ENCODE peak calls at places on chromosomes 7 and 10, in seven cellular contexts. A is fibroblast of lung, Q is A549, N is K562, Y is hepatocyte, B is MM.1S, V is HCT116. F is an unnamed sample.

GRCh38 chr10:63641799-63642198 is 120.6 kb downstream of the REEP3 start:
- DNase-seq in A (no peak), Q (no peak), N (no peak), Y (no peak), B (no peak), V (no peak), F (no peak)

GRCh38 chr10:36462194-36462593 is 663.2 kb upstream of the ANKRD30A start:
- DNase-seq in A (peak; percentile 73), Q (no peak), N (no peak), Y (no peak), B (no peak), V (no peak), F (no peak)

GRCh38 chr10:6201511-6201975 is 1.2 kb upstream of the PFKFB3 start:
- DNase-seq in A (peak; percentile 44), Q (peak; percentile 69), N (peak; percentile 51), Y (peak; percentile 78), B (peak; percentile 86), V (no peak), F (peak; percentile 59)

GRCh38 chr10:132570771-132571564 is 33.4 kb downstream of the INPP5A start:
- DNase-seq in A (no peak), Q (no peak), N (no peak), Y (no peak), B (peak; percentile 69), V (no peak), F (peak; percentile 8)

GRCh38 chr7:99990417-99990816 is 14.6 kb upstream of the AZGP1 start:
- DNase-seq in A (no peak), Q (no peak), N (no peak), Y (no peak), B (no peak), V (no peak), F (no peak)

GRCh38 chr10:50470798-50471582 is 152.8 kb downstream of the SGMS1 start:
- DNase-seq in A (no peak), Q (no peak), N (no peak), Y (peak; percentile 8), B (no peak), V (no peak), F (peak; percentile 100)

GRCh38 chr10:29055091-29055490 is 233.8 kb upstream of the LYZL1 start:
- DNase-seq in A (no peak), Q (no peak), N (no peak), Y (no peak), B (no peak), V (no peak), F (no peak)

GRCh38 chr10:96982149-96982930 is 150.2 kb downstream of the LCOR start:
- DNase-seq in A (no peak), Q (no peak), N (no peak), Y (no peak), B (no peak), V (no peak), F (no peak)

GRCh38 chr10:12590682-12591642 is 241.6 kb downstream of the CAMK1D start:
- DNase-seq in A (no peak), Q (no peak), N (no peak), Y (no peak), B (no peak), V (no peak), F (no peak)

GRCh38 chr10:122029503-122030199 is 40.7 kb downstream of the TACC2 start:
- DNase-seq in A (no peak), Q (no peak), N (no peak), Y (no peak), B (no peak), V (no peak), F (no peak)

GRCh38 chr10:86349474-86349873 is 17.1 kb downstream of the GRID1 start:
- DNase-seq in A (no peak), Q (peak; percentile 52), N (peak; percentile 54), Y (no peak), B (no peak), V (peak; percentile 28), F (no peak)

GRCh38 chr7:25832926-25833325 is 319.1 kb upstream of the NFE2L3 start:
- DNase-seq in A (no peak), Q (no peak), N (no peak), Y (no peak), B (no peak), V (no peak), F (no peak)

GRCh38 chr7:18976715-18977466 is 140.5 kb downstream of the TWIST1 start:
- DNase-seq in A (no peak), Q (no peak), N (no peak), Y (no peak), B (no peak), V (no peak), F (no peak)

GRCh38 chr7:95509199-95509598 is 23.5 kb downstream of the ASB4 start:
- DNase-seq in A (peak; percentile 70), Q (no peak), N (no peak), Y (peak; percentile 69), B (no peak), V (no peak), F (no peak)

DNA sequence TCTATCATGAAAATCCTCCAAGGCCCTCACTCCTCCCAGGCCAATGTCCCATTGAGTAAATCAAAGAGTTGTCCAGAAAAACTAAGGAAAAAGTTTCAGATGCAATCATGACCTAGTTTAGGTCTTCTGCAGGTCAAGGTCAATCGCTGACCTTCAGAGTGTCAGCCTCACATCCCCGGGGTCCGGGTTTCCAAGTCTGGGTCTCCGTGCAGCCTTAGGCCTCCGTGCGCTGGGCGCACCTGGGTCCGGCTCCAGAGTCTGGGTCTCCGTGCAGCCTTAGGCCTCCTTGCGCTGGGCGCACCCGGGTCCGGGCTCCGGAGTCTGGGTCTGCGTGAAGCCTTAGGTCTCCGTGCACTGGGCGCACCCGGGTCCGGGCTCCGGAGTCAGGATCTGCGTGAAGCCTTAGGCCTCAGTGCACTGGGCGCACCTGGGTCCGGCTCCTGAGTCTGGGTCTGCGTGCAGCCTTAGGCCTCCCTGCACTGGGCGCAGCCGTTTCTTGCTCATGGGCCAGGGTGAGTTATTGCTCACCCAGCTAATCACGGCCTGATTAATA is 236.2 kb downstream of the TCERG1L start:
- DNase-seq in A (no peak), Q (no peak), N (no peak), Y (no peak), B (no peak), V (no peak), F (no peak)
- H3K9me3 ChIP-seq in A (peaks cover 6% of the 10 kb centered on the region), Q (no peaks in the 10 kb centered on the region), N (no peaks in the 10 kb centered on the region), Y (no peaks in the 10 kb centered on the region), B (no peaks in the 10 kb centered on the region), V (no peaks in the 10 kb centered on the region), F (no peaks in the 10 kb centered on the region)

GRCh38 chr10:68088030-68088396 is 12.9 kb upstream of the HERC4 start:
- DNase-seq in A (no peak), Q (no peak), N (no peak), Y (no peak), B (no peak), V (no peak), F (no peak)

GRCh38 chr10:68088744-68089143 is 13.7 kb upstream of the HERC4 start:
- DNase-seq in A (peak; percentile 60), Q (no peak), N (no peak), Y (no peak), B (no peak), V (no peak), F (peak; percentile 37)

GRCh38 chr10:68086011-68086410 is 10.9 kb upstream of the HERC4 start:
- DNase-seq in A (no peak), Q (no peak), N (no peak), Y (no peak), B (no peak), V (no peak), F (peak; percentile 72)

GRCh38 chr10:68087338-68088029 is 12.4 kb upstream of the HERC4 start:
- DNase-seq in A (no peak), Q (peak; percentile 36), N (no peak), Y (no peak), B (no peak), V (no peak), F (peak; percentile 70)

DNA sequence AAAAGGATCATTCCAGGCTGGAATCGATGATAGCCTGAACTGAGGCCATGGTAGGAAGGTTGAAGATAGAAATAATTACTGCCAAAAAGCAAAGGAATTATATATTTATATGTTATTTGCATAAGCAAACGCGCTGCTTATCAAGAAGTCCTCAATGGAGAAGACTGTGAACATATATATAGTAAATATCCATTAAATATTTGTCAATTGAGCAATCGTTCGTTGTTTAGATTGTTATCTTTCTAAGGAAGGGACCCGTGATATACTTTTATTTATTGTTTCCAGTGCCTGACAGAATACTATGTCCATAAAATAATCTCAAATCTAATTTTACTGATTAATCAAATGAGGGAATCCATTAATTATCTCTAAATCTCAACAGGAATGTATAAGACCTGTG is 11.8 kb upstream of the HERC4 start:
- DNase-seq in A (no peak), Q (no peak), N (no peak), Y (no peak), B (no peak), V (no peak), F (no peak)
- H3K4me2 ChIP-seq in A (no peak overlapping the region), Q (peak overlapping the region; percentile 86), N (no peak overlapping the region), Y (no peak overlapping the region), B (no peak overlapping the region), V (peak overlapping the region; percentile 56), F (peak overlapping the region; percentile 91)

GRCh38 chr10:37685741-37686683 is 171.4 kb downstream of the ZNF248 start:
- DNase-seq in A (no peak), Q (no peak), N (no peak), Y (no peak), B (no peak), V (no peak), F (no peak)
- H3K9me3 ChIP-seq in A (no peaks in the 10 kb centered on the region), Q (no peaks in the 10 kb centered on the region), N (no peaks in the 10 kb centered on the region), Y (no peaks in the 10 kb centered on the region), B (no peaks in the 10 kb centered on the region), V (no peaks in the 10 kb centered on the region), F (no peaks in the 10 kb centered on the region)

GRCh38 chr7:67522504-67522903 is 525.9 kb downstream of the TYW1 start:
- DNase-seq in A (no peak), Q (no peak), N (no peak), Y (no peak), B (no peak), V (no peak), F (no peak)
- H3K4me2 ChIP-seq in A (no peak overlapping the region), Q (no peak overlapping the region), N (no peak overlapping the region), Y (no peak overlapping the region), B (no peak overlapping the region), V (no peak overlapping the region), F (no peak overlapping the region)

GRCh38 chr7:158343936-158344455 is 243.6 kb downstream of the PTPRN2 start:
- DNase-seq in A (no peak), Q (no peak), N (no peak), Y (no peak), B (no peak), V (no peak), F (no peak)
- H3K9me3 ChIP-seq in A (no peaks in the 10 kb centered on the region), Q (peaks cover 10% of the 10 kb centered on the region), N (peaks cover 5% of the 10 kb centered on the region), Y (no peaks in the 10 kb centered on the region), B (no peaks in the 10 kb centered on the region), V (peaks cover 5% of the 10 kb centered on the region), F (peaks cover 5% of the 10 kb centered on the region)

DNA sequence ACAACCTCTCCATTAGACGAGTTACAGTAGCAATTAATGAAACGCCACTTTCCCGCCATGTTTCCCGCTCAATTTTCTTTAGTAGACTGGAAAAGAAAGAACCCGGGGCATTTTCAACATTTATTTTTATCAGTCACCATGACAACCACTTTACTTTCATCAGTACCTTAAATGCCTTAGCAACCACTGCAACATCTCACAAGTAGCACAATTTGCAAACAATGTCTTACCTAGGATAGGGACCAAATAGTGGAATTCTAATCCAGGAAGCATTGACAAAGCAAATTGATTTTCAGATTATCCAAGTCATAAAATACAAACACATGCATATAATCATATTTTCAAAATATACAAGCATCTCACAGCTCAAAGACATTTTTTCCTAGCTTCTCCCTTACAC is 221.6 kb upstream of the IMMP2L start:
- DNase-seq in A (no peak), Q (no peak), N (no peak), Y (no peak), B (no peak), V (no peak), F (no peak)
- H3K4me2 ChIP-seq in A (no peak overlapping the region), Q (no peak overlapping the region), N (no peak overlapping the region), Y (no peak overlapping the region), B (no peak overlapping the region), V (no peak overlapping the region), F (no peak overlapping the region)